ENCODE peak calls at places on chromosome 19, in five cellular contexts. K is HEK293T; U is NCI-H2029; O is NCI-H1092; E is stimulated activated CD4-positive, alpha-beta T cell treated with anti-CD3 and anti-CD28 coated beads, Interleukin-2, amount 100 ng/mL, for 48 hours. T is an unnamed sample.

GRCh38 chr19:2534374-2535050 is 58.6 kb downstream of the GADD45B start:
- DNase-seq in E (no peak), K (no peak), U (no peak), O (no peak), T (no peak)

GRCh38 chr19:4870025-4870700 is 2.7 kb upstream of the PLIN3 start:
- DNase-seq in U (no peak), E (peak; percentile 16), O (no peak), K (no peak), T (peak; percentile 33)

GRCh38 chr19:15498156-15498858 is 10.0 kb upstream of the CYP4F22 start:
- DNase-seq in O (no peak), U (no peak), K (no peak), E (no peak), T (no peak)

GRCh38 chr19:10889880-10890279 is 18.5 kb downstream of the CARM1 start:
- DNase-seq in E (no peak), K (no peak), U (no peak), O (no peak), T (no peak)

GRCh38 chr19:35260694-35261304 is 8.0 kb upstream of the USF2 start:
- DNase-seq in O (no peak), U (no peak), E (no peak), K (no peak), T (no peak)

GRCh38 chr19:6970021-6970420 is 51.2 kb downstream of the MBD3L2B start:
- DNase-seq in O (no peak), U (no peak), E (no peak), K (no peak), T (no peak)

GRCh38 chr19:1483067-1483978 is 4.3 kb upstream of the C19orf25 start:
- DNase-seq in U (no peak), E (no peak), O (no peak), K (no peak), T (no peak)

GRCh38 chr19:53432088-53432661 is 391 bp downstream of the ZNF761 start:
- DNase-seq in O (no peak), K (peak; percentile 15), U (no peak), E (peak; percentile 23), T (peak; percentile 42)

GRCh38 chr19:3098141-3098514 is 4.0 kb downstream of the GNA11 start:
- DNase-seq in K (no peak), U (no peak), E (no peak), O (no peak), T (no peak)

GRCh38 chr19:23771761-23772667 is 13.3 kb upstream of the ZNF681 start:
- DNase-seq in O (no peak), U (no peak), E (no peak), K (no peak), T (no peak)

GRCh38 chr19:13633109-13633508 is 126.8 kb upstream of the CACNA1A start:
- DNase-seq in K (peak; percentile 39), U (peak; percentile 96), O (peak; percentile 99), E (no peak), T (peak; percentile 92)

GRCh38 chr19:49442354-49442753 is 1.0 kb upstream of the SLC17A7 start:
- DNase-seq in E (no peak), U (no peak), O (no peak), K (no peak), T (no peak)

GRCh38 chr19:51501594-51502263 is at the start of gene SIGLEC12:
- DNase-seq in O (no peak), K (no peak), E (no peak), U (no peak), T (no peak)

GRCh38 chr19:32168111-32168510 is 177.3 kb upstream of the ZNF507 start:
- DNase-seq in E (no peak), K (no peak), U (no peak), O (no peak), T (no peak)

GRCh38 chr19:38616265-38616664 is 1.5 kb downstream of the MAP4K1 start:
- DNase-seq in E (no peak), O (no peak), U (no peak), K (no peak), T (no peak)

GRCh38 chr19:48777720-48778119 is 22.4 kb downstream of the FGF21 start:
- DNase-seq in O (no peak), U (no peak), E (no peak), K (no peak), T (no peak)

GRCh38 chr19:48760514-48761221 is 5.3 kb downstream of the FGF21 start:
- DNase-seq in E (no peak), U (no peak), O (no peak), K (no peak), T (no peak)

GRCh38 chr19:54674021-54674617 is 11.3 kb downstream of the LILRB4 start:
- DNase-seq in K (no peak), U (peak; percentile 55), O (peak; percentile 3), E (no peak), T (peak; percentile 43)

GRCh38 chr19:35977446-35978222 is 17.4 kb upstream of the SDHAF1 start:
- DNase-seq in E (peak; percentile 22), O (no peak), U (no peak), K (peak; percentile 61), T (no peak)

GRCh38 chr19:5434970-5435641 is 20.1 kb upstream of the ZNRF4 start:
- DNase-seq in K (no peak), U (no peak), E (peak; percentile 39), O (no peak), T (no peak)

GRCh38 chr19:16327911-16328823 is 3.5 kb downstream of the KLF2 start:
- DNase-seq in U (no peak), E (peak; percentile 9), O (no peak), K (no peak), T (peak; percentile 31)

GRCh38 chr19:17826508-17827056 is 5.3 kb upstream of the INSL3 start:
- DNase-seq in K (no peak), O (no peak), E (no peak), U (no peak), T (no peak)

GRCh38 chr19:11754663-11755062 is 12.1 kb upstream of the ZNF441 start:
- DNase-seq in K (no peak), O (no peak), U (no peak), E (no peak), T (no peak)

GRCh38 chr19:46841458-46842083 is 9.1 kb downstream of the AP2S1 start:
- DNase-seq in U (no peak), O (no peak), E (no peak), K (no peak), T (no peak)

GRCh38 chr19:14023404-14024235 is 4.3 kb upstream of the RLN3 start:
- DNase-seq in K (peak; percentile 62), O (no peak), U (no peak), E (no peak), T (peak; percentile 85)

GRCh38 chr19:947707-948533 is 22.1 kb downstream of the ARID3A start:
- DNase-seq in K (no peak), O (no peak), E (no peak), U (no peak), T (no peak)

GRCh38 chr19:40739030-40739839 is 11.0 kb downstream of the ACTMAP start:
- DNase-seq in E (no peak), K (no peak), U (no peak), O (no peak), T (no peak)

GRCh38 chr19:12757544-12758274 is 6.1 kb downstream of the BEST2 start:
- DNase-seq in U (peak; percentile 47), O (peak; percentile 53), K (peak; percentile 88), E (peak; percentile 78), T (peak; percentile 88)